ENCODE peak calls at places on chromosomes 11 and 22, in six cellular contexts. Y is body of pancreas, S is sigmoid colon, X is A549, H is lower leg skin, T is H1. P is an unnamed sample.

GRCh38 chr11:65311197-65311631 is 3.5 kb upstream of the CDC42EP2 start:
- DNase-seq in Y (no peak), S (no peak), X (no peak), H (no peak), T (no peak), P (peak; percentile 42)

GRCh38 chr22:37848587-37849088 is 581 bp upstream of the EIF3L start:
- DNase-seq in Y (no peak), S (no peak), X (peak; percentile 42), H (no peak), T (no peak), P (no peak)

GRCh38 chr11:78526497-78527146 is 48.0 kb downstream of the NARS2 start:
- DNase-seq in Y (no peak), S (no peak), X (no peak), H (no peak), T (no peak), P (no peak)

GRCh38 chr11:74055938-74056337 is 47.1 kb upstream of the UCP3 start:
- DNase-seq in Y (no peak), S (no peak), X (no peak), H (no peak), T (no peak), P (peak; percentile 23)

GRCh38 chr11:114281388-114281956 is 14.7 kb upstream of the NNMT start:
- DNase-seq in Y (no peak), S (no peak), X (no peak), H (no peak), T (no peak), P (no peak)

GRCh38 chr11:77590194-77590591 is 440 bp downstream of the AQP11 start:
- DNase-seq in Y (peak; percentile 60), S (peak; percentile 73), X (peak; percentile 57), H (no peak), T (no peak), P (no peak)

GRCh38 chr22:39490135-39490798 is 11.8 kb upstream of the MIEF1 start:
- DNase-seq in Y (peak; percentile 83), S (peak; percentile 85), X (peak; percentile 74), H (peak; percentile 84), T (peak; percentile 81), P (peak; percentile 94)

GRCh38 chr11:74932169-74932568 is 16.7 kb downstream of the XRRA1 start:
- DNase-seq in Y (no peak), S (no peak), X (no peak), H (no peak), T (no peak), P (no peak)

GRCh38 chr11:20618083-20618482 is 18.7 kb downstream of the SLC6A5 start:
- DNase-seq in Y (peak; percentile 21), S (no peak), X (no peak), H (no peak), T (no peak), P (no peak)

GRCh38 chr11:112247198-112247597 is 13.5 kb downstream of the PLET1 start:
- DNase-seq in Y (no peak), S (no peak), X (no peak), H (no peak), T (no peak), P (no peak)

GRCh38 chr22:42645938-42646568 is 3.1 kb downstream of the CYB5R3 start:
- DNase-seq in Y (peak; percentile 30), S (no peak), X (no peak), H (no peak), T (no peak), P (no peak)

GRCh38 chr11:84022221-84022620 is 736.1 kb upstream of the CCDC90B start:
- DNase-seq in Y (no peak), S (no peak), X (no peak), H (no peak), T (no peak), P (no peak)

GRCh38 chr11:9663699-9664275 is at the start of gene SWAP70:
- DNase-seq in Y (peak; percentile 91), S (peak; percentile 95), X (peak; percentile 91), H (peak; percentile 86), T (peak; percentile 96), P (peak; percentile 92)

GRCh38 chr22:26713823-26714449 is 56.5 kb downstream of the MIAT start:
- DNase-seq in Y (no peak), S (no peak), X (peak; percentile 23), H (no peak), T (no peak), P (no peak)

GRCh38 chr11:79039122-79039521 is 401.7 kb downstream of the TENM4 start:
- DNase-seq in Y (no peak), S (no peak), X (no peak), H (no peak), T (no peak), P (no peak)

GRCh38 chr22:29702025-29702930 is 17.5 kb upstream of the CABP7 start:
- DNase-seq in Y (no peak), S (no peak), X (peak; percentile 29), H (no peak), T (no peak), P (peak; percentile 64)

GRCh38 chr11:61688368-61689163 is 8.4 kb downstream of the DAGLA start:
- DNase-seq in Y (peak; percentile 89), S (peak; percentile 91), X (no peak), H (peak; percentile 79), T (no peak), P (no peak)

GRCh38 chr11:128802358-128802981 is 64.6 kb downstream of the KCNJ1 start:
- DNase-seq in Y (peak; percentile 29), S (no peak), X (peak; percentile 15), H (no peak), T (peak; percentile 67), P (no peak)

GRCh38 chr11:17472467-17472866 is 4.2 kb downstream of the ABCC8 start:
- DNase-seq in Y (no peak), S (no peak), X (no peak), H (no peak), T (no peak), P (no peak)

GRCh38 chr11:93291146-93291545 is 39.4 kb upstream of the DEUP1 start:
- DNase-seq in Y (no peak), S (no peak), X (no peak), H (no peak), T (no peak), P (no peak)

GRCh38 chr11:88103337-88104206 is 71.7 kb downstream of the RAB38 start:
- DNase-seq in Y (peak; percentile 57), S (no peak), X (peak; percentile 95), H (no peak), T (peak; percentile 65), P (peak; percentile 3)

GRCh38 chr11:46294365-46295309 is 17.2 kb downstream of the CREB3L1 start:
- DNase-seq in Y (no peak), S (peak; percentile 76), X (no peak), H (no peak), T (peak; percentile 77), P (peak; percentile 87)

GRCh38 chr22:27541831-27542230 is 259.7 kb downstream of the MN1 start:
- DNase-seq in Y (no peak), S (no peak), X (no peak), H (no peak), T (no peak), P (no peak)

GRCh38 chr11:123483058-123483457 is 53.0 kb downstream of the GRAMD1B start:
- DNase-seq in Y (no peak), S (no peak), X (peak; percentile 36), H (no peak), T (no peak), P (peak; percentile 28)

GRCh38 chr22:21567456-21568206 is at the start of gene UBE2L3:
- DNase-seq in Y (peak; percentile 81), S (peak; percentile 88), X (peak; percentile 83), H (peak; percentile 73), T (peak; percentile 91), P (peak; percentile 61)
- TF ChIP-seq POLR2A in Y (peak; percentile 55), S (peak; percentile 25), X (peak; percentile 41), H (no peak), T (peak; percentile 76), P (peak; percentile 58)

DNA sequence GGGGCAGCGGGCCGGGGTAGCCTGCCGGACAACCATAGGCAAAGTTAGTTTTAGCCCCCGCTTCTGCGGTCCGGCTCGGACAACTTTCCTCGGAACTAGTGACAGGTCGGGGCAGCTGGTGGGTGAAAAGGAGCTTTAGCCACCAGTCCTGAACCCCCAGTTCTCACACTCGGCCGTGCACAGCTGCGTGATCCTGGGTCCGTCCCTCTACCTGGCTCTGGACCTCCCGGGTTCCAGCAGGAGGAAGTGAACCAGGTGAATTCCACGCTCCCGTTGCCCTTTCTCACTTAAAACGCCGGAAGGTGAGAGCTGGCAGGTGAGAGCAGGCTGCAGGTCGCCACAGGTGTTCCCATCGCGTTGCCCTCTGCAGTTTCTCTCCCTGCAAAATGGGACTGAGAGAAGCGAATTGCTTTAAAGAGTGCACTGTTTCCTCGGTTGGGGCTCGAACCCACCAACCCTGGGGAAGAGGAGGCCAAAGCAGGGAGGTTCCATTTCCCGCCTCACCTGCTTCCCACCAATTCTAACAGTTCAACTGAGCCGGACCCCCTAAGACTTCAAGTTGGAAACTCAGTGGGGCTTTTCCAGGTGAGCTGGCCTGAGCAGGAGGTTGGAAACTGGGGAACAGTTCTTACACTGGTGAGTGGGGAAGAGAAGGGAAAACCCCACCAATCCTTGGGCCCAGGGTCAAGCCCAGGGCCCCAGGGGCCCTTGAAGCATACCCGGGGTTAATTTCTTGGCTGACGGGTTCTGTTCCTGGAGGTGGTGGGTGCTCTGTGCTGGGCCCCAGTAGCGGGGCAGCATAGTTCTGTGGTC is 489 bp downstream of the CD82 start:
- DNase-seq in Y (peak; percentile 62), S (peak; percentile 60), X (no peak), H (no peak), T (no peak), P (no peak)
- TF ChIP-seq POLR2A in Y (no peak), S (no peak), X (no peak), H (no peak), T (no peak), P (no peak)

GRCh38 chr11:107565219-107565937 is at the start of gene ALKBH8:
- DNase-seq in Y (peak; percentile 72), S (peak; percentile 84), X (peak; percentile 58), H (peak; percentile 73), T (peak; percentile 81), P (peak; percentile 31)
- TF ChIP-seq POLR2A in Y (no peak), S (no peak), X (no peak), H (no peak), T (no peak), P (peak; percentile 21)

GRCh38 chr11:102654761-102655160 is 29.6 kb upstream of the MMP20 start:
- DNase-seq in Y (no peak), S (no peak), X (no peak), H (no peak), T (no peak), P (no peak)
- TF ChIP-seq POLR2A in Y (no peak), S (no peak), X (no peak), H (no peak), T (no peak), P (no peak)

GRCh38 chr22:36329217-36330078 is 58.3 kb downstream of the MYH9 start:
- DNase-seq in Y (peak; percentile 76), S (no peak), X (peak; percentile 92), H (no peak), T (peak; percentile 80), P (peak; percentile 61)

GRCh38 chr22:36331306-36331911 is 56.4 kb downstream of the MYH9 start:
- DNase-seq in Y (peak; percentile 87), S (peak; percentile 96), X (peak; percentile 88), H (peak; percentile 87), T (no peak), P (no peak)

GRCh38 chr22:36331912-36332622 is 55.7 kb downstream of the MYH9 start:
- DNase-seq in Y (peak; percentile 74), S (peak; percentile 91), X (no peak), H (peak; percentile 85), T (no peak), P (no peak)

GRCh38 chr22:36330127-36330526 is 57.6 kb downstream of the MYH9 start:
- DNase-seq in Y (no peak), S (no peak), X (no peak), H (no peak), T (no peak), P (no peak)

GRCh38 chr22:36330655-36331305 is 57.0 kb downstream of the MYH9 start:
- DNase-seq in Y (peak; percentile 38), S (no peak), X (no peak), H (no peak), T (no peak), P (no peak)
- TF ChIP-seq POLR2A in Y (no peak), S (no peak), X (no peak), H (no peak), T (peak; percentile 28), P (no peak)